ENCODE peak calls at places on chromosomes 6 and 20, in four cellular contexts. E is progenitor cell of endocrine pancreas, B is GM12865, P is cardiac fibroblast. H is an unnamed sample.

GRCh38 chr6:33030245-33030644 is 20.9 kb upstream of the HLA-DOA start:
- DNase-seq in P (no peak), B (no peak), E (no peak), H (no peak)

GRCh38 chr20:8862092-8862491 is 206.8 kb upstream of the PLCB4 start:
- DNase-seq in P (no peak), B (no peak), E (no peak), H (no peak)

GRCh38 chr20:41716436-41716835 is 98.3 kb upstream of the CHD6 start:
- DNase-seq in P (peak), B (no peak), E (no peak), H (no peak)

GRCh38 chr6:5860849-5861248 is 145.9 kb downstream of the NRN1 start:
- DNase-seq in P (no peak), E (no peak), B (no peak), H (no peak)

GRCh38 chr6:43276180-43277082 is 21.6 kb upstream of the SLC22A7 start:
- DNase-seq in P (no peak), B (peak), E (no peak), H (no peak)

GRCh38 chr6:100577425-100577824 is 112.7 kb upstream of the SIM1 start:
- DNase-seq in E (no peak), P (no peak), B (no peak), H (no peak)

GRCh38 chr6:99603421-99604160 is 3.0 kb upstream of the PRDM13 start:
- DNase-seq in B (peak), E (no peak), P (no peak), H (no peak)

GRCh38 chr6:36241728-36242127 is 28.1 kb upstream of the PNPLA1 start:
- DNase-seq in E (no peak), P (peak), B (peak), H (peak)

GRCh38 chr6:55443238-55444134 is 116.2 kb downstream of the GFRAL start:
- DNase-seq in P (no peak), B (no peak), E (no peak), H (no peak)

GRCh38 chr6:20846602-20847028 is 312.4 kb downstream of the CDKAL1 start:
- DNase-seq in P (peak), B (peak), E (no peak), H (peak)

GRCh38 chr6:159998543-159998942 is 29.7 kb downstream of the IGF2R start:
- DNase-seq in P (no peak), E (no peak), B (no peak), H (no peak)

DNA sequence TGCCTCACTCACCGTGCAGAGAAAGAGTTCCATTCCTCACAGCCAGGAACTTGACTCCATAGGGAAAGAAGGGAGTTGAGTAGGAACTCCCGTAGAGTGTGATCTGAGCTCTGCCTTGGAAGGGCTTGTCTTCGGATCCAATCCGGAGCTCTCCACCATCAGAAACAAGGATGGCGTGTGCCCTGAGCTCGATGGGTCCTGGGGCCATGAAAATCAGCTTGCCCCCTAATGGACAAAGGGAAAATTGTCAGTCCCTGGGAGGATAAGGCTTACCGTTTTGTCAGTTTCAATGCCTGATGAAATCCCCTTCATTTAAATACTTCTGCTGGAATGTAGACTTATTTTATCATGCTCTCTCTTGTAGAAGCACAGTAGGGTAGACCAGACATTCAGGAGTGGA is 153.3 kb downstream of the PKHD1 start:
- DNase-seq in B (peak), E (no peak), P (peak), H (peak)
- TF ChIP-seq CTCF in B (peak), E (peak), P (no peak), H (peak)

DNA sequence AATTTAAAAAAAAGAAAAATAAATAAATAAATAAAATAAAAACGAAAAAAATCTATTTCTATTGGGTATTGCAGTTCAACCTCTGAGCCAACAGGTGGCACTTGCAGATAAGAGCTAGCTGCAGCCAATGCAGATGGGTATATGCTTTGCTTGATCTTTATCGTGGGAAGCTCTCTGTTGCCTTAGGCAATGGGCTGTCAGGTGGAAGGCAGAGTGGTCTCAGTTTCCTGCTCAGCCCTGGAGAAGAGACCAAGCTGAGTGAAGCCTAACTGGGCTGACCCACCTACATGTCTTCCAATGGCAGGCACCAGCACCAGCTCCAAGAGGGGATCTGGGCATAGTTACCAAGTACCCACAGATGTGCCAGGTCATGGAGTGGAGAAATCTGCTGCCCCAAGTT is 95.0 kb downstream of the AK9 start:
- DNase-seq in P (peak), B (peak), E (no peak), H (peak)
- TF ChIP-seq CTCF in P (peak), B (peak), E (peak), H (peak)

GRCh38 chr6:145887969-145888368 is 73.4 kb upstream of the FBXO30 start:
- DNase-seq in B (peak), E (no peak), P (peak), H (no peak)
- TF ChIP-seq CTCF in B (peak), E (peak), P (peak), H (peak)

GRCh38 chr6:29791786-29792122 is 35.9 kb upstream of the HLA-G start:
- DNase-seq in P (no peak), E (no peak), B (no peak), H (no peak)

GRCh38 chr6:29793036-29793356 is 34.6 kb upstream of the HLA-G start:
- DNase-seq in P (no peak), B (no peak), E (no peak), H (no peak)

GRCh38 chr6:29793796-29794195 is 33.8 kb upstream of the HLA-G start:
- DNase-seq in B (no peak), E (no peak), P (no peak), H (no peak)

GRCh38 chr6:29791162-29791561 is 36.5 kb upstream of the HLA-G start:
- DNase-seq in E (no peak), B (no peak), P (no peak), H (no peak)

GRCh38 chr6:29792123-29793035 is 35.2 kb upstream of the HLA-G start:
- DNase-seq in P (peak), B (peak), E (no peak), H (peak)
- TF ChIP-seq CTCF in P (peak), B (peak), E (peak), H (peak)

GRCh38 chr6:2697291-2697690 is 53.4 kb downstream of the MYLK4 start:
- DNase-seq in P (no peak), B (no peak), E (no peak), H (no peak)

GRCh38 chr6:2693191-2693590 is 57.5 kb downstream of the MYLK4 start:
- DNase-seq in P (no peak), B (no peak), E (no peak), H (no peak)

DNA sequence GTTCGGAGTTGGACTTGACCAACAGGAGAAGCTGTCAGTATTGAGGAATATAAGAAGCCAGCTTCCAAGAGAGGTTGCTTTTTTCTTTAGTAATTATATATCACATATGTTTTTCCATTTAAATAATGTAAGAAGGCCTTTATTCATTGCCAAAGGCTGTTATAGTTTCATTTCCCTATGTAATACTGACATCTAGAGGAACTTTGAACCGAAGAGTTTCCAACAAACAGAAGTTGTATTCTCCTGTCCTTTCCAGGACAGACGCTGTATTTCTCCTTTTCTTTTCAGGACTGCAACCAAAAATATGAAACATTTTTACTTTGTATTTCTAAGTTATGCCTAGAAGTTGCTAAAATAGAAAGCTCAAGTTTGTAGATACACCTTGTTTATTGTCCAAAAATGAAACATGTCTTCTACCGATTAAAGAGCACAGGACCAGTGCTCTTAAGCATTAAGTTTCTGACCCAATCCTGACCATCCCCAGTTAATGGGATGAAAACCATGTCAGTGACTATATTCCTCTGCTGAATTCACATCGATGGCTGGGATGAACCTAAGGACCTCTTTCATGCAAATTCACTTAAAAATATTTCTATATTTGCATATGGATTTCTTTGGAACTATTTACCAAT is 55.1 kb downstream of the MYLK4 start:
- DNase-seq in B (peak), E (no peak), P (peak), H (peak)
- TF ChIP-seq CTCF in B (peak), E (peak), P (peak), H (peak)

GRCh38 chr6:78867020-78867369 is 356 bp upstream of the IRAK1BP1 start:
- DNase-seq in B (no peak), P (no peak), E (no peak), H (no peak)

GRCh38 chr6:78863576-78863975 is 3.8 kb upstream of the IRAK1BP1 start:
- DNase-seq in B (no peak), E (no peak), P (no peak), H (no peak)

GRCh38 chr6:78867370-78868040 is at the start of gene IRAK1BP1:
- DNase-seq in B (peak), P (peak), E (peak), H (peak)

GRCh38 chr6:78864957-78865356 is 2.4 kb upstream of the IRAK1BP1 start:
- DNase-seq in P (no peak), B (no peak), E (no peak), H (no peak)

GRCh38 chr6:78861509-78861908 is 5.8 kb upstream of the IRAK1BP1 start:
- DNase-seq in B (peak), E (no peak), P (no peak), H (no peak)
- TF ChIP-seq CTCF in B (no peak), E (peak), P (no peak), H (no peak)

GRCh38 chr6:66496659-66497058 is 789.6 kb upstream of the EYS start:
- DNase-seq in B (no peak), E (no peak), P (no peak), H (no peak)
- TF ChIP-seq CTCF in B (no peak), E (peak), P (no peak), H (no peak)

GRCh38 chr6:117346142-117346930 is 79.4 kb downstream of the ROS1 start:
- DNase-seq in P (peak), B (no peak), E (no peak), H (peak)
- TF ChIP-seq CTCF in P (no peak), B (peak), E (peak), H (peak)